ENCODE peak calls at places on chromosomes 13 and 19, in four cellular contexts. J is spleen, C is adrenal gland, R is body of pancreas. E is an unnamed sample.

GRCh38 chr13:84574851-84575250 is 692.6 kb upstream of the SLITRK1 start:
- DNase-seq in J (no peak), C (no peak), R (no peak), E (no peak)

GRCh38 chr13:99215466-99215865 is 14.8 kb downstream of the UBAC2 start:
- DNase-seq in J (peak), C (no peak), R (no peak), E (no peak)

GRCh38 chr13:114339779-114340534 is 25.7 kb downstream of the CHAMP1 start:
- DNase-seq in J (no peak), C (peak), R (peak), E (no peak)

GRCh38 chr19:53388168-53388567 is 6.8 kb upstream of the ZNF765 start:
- DNase-seq in J (no peak), C (no peak), R (no peak), E (no peak)

GRCh38 chr13:94656766-94657165 is 55.1 kb downstream of the GPR180 start:
- DNase-seq in J (no peak), C (no peak), R (no peak), E (no peak)

GRCh38 chr13:31346891-31347290 is 147.1 kb downstream of the B3GLCT start:
- DNase-seq in J (no peak), C (no peak), R (no peak), E (no peak)

GRCh38 chr19:24033962-24034342 is 53.0 kb upstream of the ZNF254 start:
- DNase-seq in J (no peak), C (peak), R (peak), E (peak)

GRCh38 chr13:109157275-109157674 is 527.9 kb downstream of the MYO16 start:
- DNase-seq in J (no peak), C (no peak), R (no peak), E (no peak)

DNA sequence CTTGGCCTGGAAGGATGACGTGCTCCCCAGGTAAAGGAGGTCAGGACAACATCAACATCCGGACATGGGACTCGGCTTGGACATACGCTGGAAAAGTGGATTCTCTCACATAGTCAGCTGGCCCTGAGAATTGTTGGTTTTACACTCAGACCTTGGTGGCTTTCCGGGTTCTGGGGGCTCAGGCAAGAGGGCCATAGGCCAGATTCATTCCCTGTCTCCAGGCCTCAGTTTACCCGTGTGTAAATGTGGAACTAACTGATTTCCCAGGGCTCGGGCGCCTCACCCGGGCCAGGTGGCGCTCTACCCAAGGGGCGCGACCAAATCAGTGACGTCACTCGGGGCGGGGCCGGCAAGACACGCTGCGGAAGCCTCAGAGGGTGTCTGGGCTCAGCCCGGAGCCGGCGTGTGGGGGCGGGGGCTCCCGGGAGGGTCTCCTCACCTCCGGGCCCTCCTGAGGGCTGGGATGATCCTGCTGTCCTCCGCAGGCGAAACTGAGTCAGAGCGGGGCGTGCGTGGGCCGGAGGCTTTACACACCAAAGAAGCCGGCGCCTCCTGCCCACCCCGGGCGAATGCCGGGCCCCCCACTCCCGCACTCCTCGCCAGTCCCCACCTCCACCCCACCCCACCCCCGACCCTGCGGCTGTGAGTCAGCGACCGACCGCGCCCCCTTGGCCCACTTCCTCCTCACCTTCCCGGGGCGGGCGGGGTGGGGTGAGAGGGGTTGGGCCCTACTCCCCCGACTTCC is 861 bp upstream of the VASP start:
- DNase-seq in J (peak), C (peak), R (peak), E (peak)
- TF ChIP-seq POLR2A in J (peak), C (peak), R (peak), E (peak)

DNA sequence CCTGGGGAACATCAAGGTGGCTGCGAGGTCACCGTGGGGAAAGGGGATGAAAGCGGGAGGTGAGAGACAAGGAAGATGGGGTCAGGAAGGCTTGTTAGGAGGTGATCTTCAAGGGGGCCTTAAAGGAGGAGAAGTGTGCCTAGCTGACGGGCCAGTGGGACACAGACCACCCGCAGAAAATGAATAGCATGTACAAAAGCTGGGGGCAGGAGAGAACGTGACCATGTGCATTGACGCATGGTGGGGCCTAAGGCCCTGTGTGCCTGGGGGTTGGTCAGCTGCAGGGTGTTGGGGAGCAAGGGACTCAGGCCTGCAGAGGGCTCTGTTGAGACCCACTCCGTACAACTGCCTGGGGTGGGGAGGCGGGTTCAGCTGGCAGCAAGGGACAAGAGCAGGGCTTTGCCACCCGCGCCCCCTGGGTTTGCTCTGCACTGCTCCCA is 5.9 kb downstream of the RAB8A start:
- DNase-seq in J (peak), C (no peak), R (no peak), E (no peak)
- TF ChIP-seq POLR2A in J (no peak), C (no peak), R (no peak), E (peak)

DNA sequence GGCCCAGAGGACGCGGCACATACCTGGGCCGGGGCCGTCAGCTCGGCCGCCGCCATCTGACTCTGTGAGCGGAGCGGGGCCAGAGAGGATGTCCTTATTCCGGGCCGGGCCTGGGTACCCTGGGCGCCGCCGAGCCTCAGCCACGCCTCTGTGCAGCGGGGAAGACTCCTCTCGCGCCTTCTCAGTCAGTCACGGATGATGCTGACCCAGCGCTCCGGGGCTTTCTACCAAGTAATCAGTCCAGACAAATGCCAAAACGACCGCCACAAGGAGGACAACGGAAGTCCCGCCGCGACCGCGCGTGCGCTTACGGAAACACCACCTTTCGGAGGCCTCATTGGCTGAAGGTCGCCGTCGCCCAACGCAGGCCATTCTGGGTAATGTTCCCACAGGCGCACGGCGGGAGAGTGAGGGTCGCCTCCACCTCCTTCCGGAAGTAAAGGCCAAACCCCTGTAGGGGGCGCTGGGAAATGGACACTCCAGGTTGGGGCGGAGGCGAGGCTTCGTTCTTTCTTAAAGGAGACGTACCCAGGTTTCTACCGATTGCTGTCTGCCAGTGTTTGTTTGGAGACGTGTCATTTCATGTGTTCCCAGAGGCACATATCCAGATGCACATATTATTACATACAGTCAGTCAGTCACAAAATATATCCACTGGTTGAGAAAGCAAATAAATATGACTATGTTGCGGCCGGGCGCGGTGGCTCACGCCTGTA is at the start of gene ZNF256:
- DNase-seq in J (peak), C (peak), R (peak), E (peak)
- TF ChIP-seq POLR2A in J (peak), C (no peak), R (peak), E (peak)

DNA sequence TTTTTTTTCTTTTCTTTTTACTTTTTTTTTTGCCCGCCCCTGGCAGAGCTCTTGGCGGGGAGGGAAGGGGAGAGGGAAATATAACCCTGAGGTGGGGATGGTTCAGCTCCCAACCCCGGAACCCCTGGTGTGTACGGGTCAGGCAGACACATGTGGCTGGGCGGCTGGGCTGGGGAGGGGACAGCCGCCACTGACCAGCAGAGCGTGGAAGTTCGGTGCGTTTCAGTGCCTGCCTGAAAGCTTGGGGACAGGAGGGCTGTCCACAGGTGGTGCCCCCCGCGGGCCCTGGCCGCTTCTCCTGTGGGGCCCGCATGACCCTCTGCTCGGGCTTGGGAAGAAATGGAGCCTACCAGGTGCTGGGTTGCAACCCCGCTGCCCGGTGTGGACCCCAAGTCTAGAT is 5.2 kb upstream of the MYDGF start:
- DNase-seq in J (no peak), C (no peak), R (no peak), E (no peak)
- TF ChIP-seq POLR2A in J (no peak), C (no peak), R (no peak), E (no peak)

DNA sequence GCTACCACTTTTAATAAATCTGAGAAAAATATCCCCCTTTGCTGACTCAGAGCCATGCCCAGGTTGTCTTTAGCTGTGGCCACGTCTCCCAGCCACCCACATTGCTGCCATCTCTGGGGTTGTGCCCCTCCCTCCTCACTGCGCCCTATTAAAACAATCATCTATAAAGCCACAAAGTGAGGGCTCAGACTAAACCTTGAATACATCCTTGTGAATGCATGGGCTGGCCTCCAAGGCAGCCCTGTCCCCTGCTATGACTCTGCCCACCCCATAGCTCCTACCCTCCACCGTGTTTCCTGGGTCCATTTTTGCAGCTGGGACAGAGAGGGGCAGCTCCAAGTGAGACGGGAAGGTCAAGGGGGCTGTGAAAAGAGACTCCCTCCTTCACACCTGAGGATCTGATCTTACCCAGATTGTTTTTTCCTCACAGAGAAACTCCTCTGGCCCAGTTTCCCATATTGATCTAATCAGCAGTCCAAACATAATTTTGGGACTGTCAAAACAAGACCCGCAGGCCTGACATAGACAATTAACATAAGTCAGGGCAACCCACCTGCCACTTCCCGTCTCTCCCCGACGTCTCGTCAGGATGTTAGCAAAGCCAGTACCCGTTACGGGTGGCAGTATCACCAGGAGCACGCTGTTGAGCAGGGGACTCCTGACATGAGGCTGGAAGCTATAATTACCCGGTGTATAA is 199.0 kb downstream of the KATNAL1 start:
- DNase-seq in J (no peak), C (no peak), R (no peak), E (no peak)
- TF ChIP-seq POLR2A in J (no peak), C (no peak), R (no peak), E (no peak)

GRCh38 chr19:4566402-4567051 is 7.0 kb upstream of the SEMA6B start:
- DNase-seq in J (no peak), C (no peak), R (no peak), E (no peak)

GRCh38 chr19:4570916-4571304 is 11.4 kb upstream of the SEMA6B start:
- DNase-seq in J (no peak), C (no peak), R (no peak), E (no peak)

GRCh38 chr19:4568884-4569283 is 9.4 kb upstream of the SEMA6B start:
- DNase-seq in J (no peak), C (no peak), R (no peak), E (no peak)

GRCh38 chr19:4570423-4570822 is 10.9 kb upstream of the SEMA6B start:
- DNase-seq in J (no peak), C (no peak), R (no peak), E (no peak)

GRCh38 chr19:4567584-4568071 is 8.1 kb upstream of the SEMA6B start:
- DNase-seq in J (peak), C (peak), R (peak), E (no peak)
- TF ChIP-seq POLR2A in J (no peak), C (no peak), R (no peak), E (no peak)

GRCh38 chr19:14606627-14607026 is 23.7 kb downstream of the CLEC17A start:
- DNase-seq in J (no peak), C (no peak), R (no peak), E (no peak)

GRCh38 chr19:14615628-14616027 is 32.7 kb downstream of the CLEC17A start:
- DNase-seq in J (no peak), C (no peak), R (no peak), E (no peak)

GRCh38 chr19:14612657-14613056 is 29.8 kb downstream of the CLEC17A start:
- DNase-seq in J (no peak), C (no peak), R (no peak), E (no peak)

GRCh38 chr19:14614099-14614412 is 31.2 kb downstream of the CLEC17A start:
- DNase-seq in J (peak), C (no peak), R (no peak), E (no peak)

GRCh38 chr19:14611051-14611450 is 28.2 kb downstream of the CLEC17A start:
- DNase-seq in J (no peak), C (no peak), R (no peak), E (no peak)
- TF ChIP-seq POLR2A in J (no peak), C (no peak), R (no peak), E (no peak)